ENCODE peak calls at places on chromosomes 2 and 18, in six cellular contexts. One of them, this sample, is unnamed.
A peak's percentile ranks its signal among the peaks of the same experiment; 100 is the strongest.

GRCh38 chr18:62612721-62613120 is 89.9 kb downstream of the ZCCHC2 start:
- DNase-seq in choroid plexus epithelial cell: no peak
- DNase-seq in bronchial epithelial cell: no peak
- DNase-seq in IMR-90: no peak
- DNase-seq in testis: no peak
- DNase-seq in astrocyte: no peak
- DNase-seq in this sample: no peak

GRCh38 chr18:50151876-50152275 is 43.1 kb downstream of the MYO5B start:
- DNase-seq in choroid plexus epithelial cell: peak; percentile 32
- DNase-seq in IMR-90: peak; percentile 12
- DNase-seq in testis: no peak
- DNase-seq in astrocyte: peak; percentile 77
- DNase-seq in bronchial epithelial cell: peak; percentile 82
- DNase-seq in this sample: no peak

GRCh38 chr2:73268831-73269685 is 15.2 kb downstream of the FBXO41 start:
- DNase-seq in choroid plexus epithelial cell: peak; percentile 13
- DNase-seq in testis: peak; percentile 63
- DNase-seq in IMR-90: peak; percentile 11
- DNase-seq in astrocyte: no peak
- DNase-seq in bronchial epithelial cell: peak; percentile 63
- DNase-seq in this sample: no peak

GRCh38 chr2:102166189-102166845 is 20.5 kb upstream of the IL1RL2 start:
- DNase-seq in testis: peak; percentile 75
- DNase-seq in IMR-90: peak; percentile 69
- DNase-seq in astrocyte: peak; percentile 72
- DNase-seq in choroid plexus epithelial cell: peak; percentile 83
- DNase-seq in bronchial epithelial cell: peak; percentile 61
- DNase-seq in this sample: peak; percentile 80

GRCh38 chr2:138846216-138846821 is 66.1 kb upstream of the NXPH2 start:
- DNase-seq in bronchial epithelial cell: peak; percentile 40
- DNase-seq in choroid plexus epithelial cell: peak; percentile 45
- DNase-seq in IMR-90: peak; percentile 7
- DNase-seq in astrocyte: no peak
- DNase-seq in testis: no peak
- DNase-seq in this sample: peak; percentile 9

GRCh38 chr18:14971461-14972185 is 223.7 kb downstream of the ANKRD30B start:
- DNase-seq in IMR-90: no peak
- DNase-seq in testis: no peak
- DNase-seq in astrocyte: no peak
- DNase-seq in bronchial epithelial cell: peak; percentile 21
- DNase-seq in choroid plexus epithelial cell: no peak
- DNase-seq in this sample: peak; percentile 69

GRCh38 chr2:174629514-174629913 is 31.9 kb upstream of the WIPF1 start:
- DNase-seq in astrocyte: no peak
- DNase-seq in bronchial epithelial cell: no peak
- DNase-seq in IMR-90: no peak
- DNase-seq in choroid plexus epithelial cell: no peak
- DNase-seq in testis: no peak
- DNase-seq in this sample: no peak

GRCh38 chr2:229041691-229042090 is 229.4 kb downstream of the PID1 start:
- DNase-seq in testis: no peak
- DNase-seq in astrocyte: no peak
- DNase-seq in IMR-90: no peak
- DNase-seq in choroid plexus epithelial cell: no peak
- DNase-seq in bronchial epithelial cell: no peak
- DNase-seq in this sample: no peak

GRCh38 chr18:74396252-74397204 is 60.6 kb downstream of the DIPK1C start:
- DNase-seq in choroid plexus epithelial cell: no peak
- DNase-seq in IMR-90: no peak
- DNase-seq in bronchial epithelial cell: no peak
- DNase-seq in astrocyte: no peak
- DNase-seq in testis: no peak
- DNase-seq in this sample: no peak

GRCh38 chr2:234827096-234827860 is 124.5 kb upstream of the SH3BP4 start:
- DNase-seq in IMR-90: no peak
- DNase-seq in astrocyte: no peak
- DNase-seq in choroid plexus epithelial cell: peak; percentile 43
- DNase-seq in testis: no peak
- DNase-seq in bronchial epithelial cell: peak; percentile 29
- DNase-seq in this sample: peak; percentile 50

GRCh38 chr2:187890690-187891089 is 336.5 kb upstream of the TFPI start:
- DNase-seq in astrocyte: no peak
- DNase-seq in IMR-90: no peak
- DNase-seq in testis: no peak
- DNase-seq in choroid plexus epithelial cell: no peak
- DNase-seq in bronchial epithelial cell: peak; percentile 35
- DNase-seq in this sample: no peak

GRCh38 chr2:200362202-200362917 is 55.9 kb downstream of the SPATS2L start:
- DNase-seq in choroid plexus epithelial cell: no peak
- DNase-seq in testis: no peak
- DNase-seq in IMR-90: no peak
- DNase-seq in bronchial epithelial cell: no peak
- DNase-seq in astrocyte: no peak
- DNase-seq in this sample: no peak

GRCh38 chr18:79964330-79965118 is at the start of gene HSBP1L1:
- DNase-seq in choroid plexus epithelial cell: no peak
- DNase-seq in bronchial epithelial cell: no peak
- DNase-seq in testis: peak; percentile 52
- DNase-seq in astrocyte: no peak
- DNase-seq in IMR-90: no peak
- DNase-seq in this sample: peak; percentile 42

GRCh38 chr2:46335404-46335965 is 38.3 kb downstream of the EPAS1 start:
- DNase-seq in astrocyte: peak; percentile 69
- DNase-seq in bronchial epithelial cell: peak; percentile 48
- DNase-seq in testis: peak; percentile 50
- DNase-seq in choroid plexus epithelial cell: peak; percentile 82
- DNase-seq in IMR-90: peak; percentile 88
- DNase-seq in this sample: peak; percentile 83

GRCh38 chr2:67641709-67642397 is 244.7 kb downstream of the ETAA1 start:
- DNase-seq in IMR-90: peak; percentile 73
- DNase-seq in choroid plexus epithelial cell: peak; percentile 35
- DNase-seq in astrocyte: peak; percentile 79
- DNase-seq in testis: no peak
- DNase-seq in bronchial epithelial cell: peak; percentile 62
- DNase-seq in this sample: no peak

GRCh38 chr2:73284296-73285161 is at the start of gene FBXO41:
- DNase-seq in testis: peak; percentile 59
- DNase-seq in IMR-90: peak; percentile 17
- DNase-seq in astrocyte: no peak
- DNase-seq in choroid plexus epithelial cell: peak; percentile 25
- DNase-seq in bronchial epithelial cell: no peak
- DNase-seq in this sample: no peak

GRCh38 chr2:65431417-65432226 is 777 bp downstream of the SPRED2 start:
- DNase-seq in testis: peak; percentile 52
- DNase-seq in bronchial epithelial cell: no peak
- DNase-seq in IMR-90: peak; percentile 33
- DNase-seq in choroid plexus epithelial cell: peak; percentile 59
- DNase-seq in astrocyte: no peak
- DNase-seq in this sample: peak; percentile 29

GRCh38 chr18:63319383-63320040 is at the start of gene BCL2:
- DNase-seq in choroid plexus epithelial cell: peak; percentile 47
- DNase-seq in IMR-90: peak; percentile 24
- DNase-seq in bronchial epithelial cell: no peak
- DNase-seq in testis: peak; percentile 57
- DNase-seq in astrocyte: peak; percentile 18
- DNase-seq in this sample: peak; percentile 20

GRCh38 chr2:32864761-32865160 is 82.0 kb upstream of the LTBP1 start:
- DNase-seq in testis: no peak
- DNase-seq in astrocyte: peak; percentile 86
- DNase-seq in bronchial epithelial cell: no peak
- DNase-seq in IMR-90: peak; percentile 93
- DNase-seq in choroid plexus epithelial cell: peak; percentile 76
- DNase-seq in this sample: peak; percentile 87

GRCh38 chr2:40097691-40098376 is 318.8 kb upstream of the THUMPD2 start:
- DNase-seq in astrocyte: peak; percentile 91
- DNase-seq in IMR-90: peak; percentile 86
- DNase-seq in testis: no peak
- DNase-seq in bronchial epithelial cell: peak; percentile 81
- DNase-seq in choroid plexus epithelial cell: peak; percentile 84
- DNase-seq in this sample: peak; percentile 91

GRCh38 chr2:15050483-15050882 is 418.0 kb downstream of the LRATD1 start:
- DNase-seq in IMR-90: peak; percentile 81
- DNase-seq in bronchial epithelial cell: peak; percentile 78
- DNase-seq in testis: no peak
- DNase-seq in choroid plexus epithelial cell: no peak
- DNase-seq in astrocyte: peak; percentile 10
- DNase-seq in this sample: no peak

GRCh38 chr2:162678551-162678950 is 160.0 kb downstream of the KCNH7 start:
- DNase-seq in IMR-90: no peak
- DNase-seq in testis: no peak
- DNase-seq in choroid plexus epithelial cell: no peak
- DNase-seq in bronchial epithelial cell: peak; percentile 65
- DNase-seq in astrocyte: no peak
- DNase-seq in this sample: no peak

GRCh38 chr2:177397501-177398289 is 5.1 kb downstream of the AGPS start:
- DNase-seq in bronchial epithelial cell: peak; percentile 66
- DNase-seq in IMR-90: peak; percentile 89
- DNase-seq in testis: no peak
- DNase-seq in astrocyte: peak; percentile 98
- DNase-seq in choroid plexus epithelial cell: peak; percentile 88
- DNase-seq in this sample: peak; percentile 96

GRCh38 chr2:43169987-43170732 is 56.2 kb downstream of the ZFP36L2 start:
- DNase-seq in astrocyte: no peak
- DNase-seq in testis: no peak
- DNase-seq in choroid plexus epithelial cell: no peak
- DNase-seq in bronchial epithelial cell: no peak
- DNase-seq in IMR-90: no peak
- DNase-seq in this sample: no peak

GRCh38 chr2:163469561-163469962 is 266.2 kb downstream of the FIGN start:
- DNase-seq in testis: peak; percentile 57
- DNase-seq in astrocyte: peak; percentile 55
- DNase-seq in choroid plexus epithelial cell: peak; percentile 55
- DNase-seq in IMR-90: no peak
- DNase-seq in bronchial epithelial cell: no peak
- DNase-seq in this sample: peak; percentile 3

GRCh38 chr2:33146112-33146511 is 199.4 kb downstream of the LTBP1 start:
- DNase-seq in bronchial epithelial cell: no peak
- DNase-seq in choroid plexus epithelial cell: peak; percentile 57
- DNase-seq in IMR-90: peak; percentile 66
- DNase-seq in astrocyte: peak; percentile 42
- DNase-seq in testis: no peak
- DNase-seq in this sample: no peak

GRCh38 chr2:166632616-166633015 is 138.6 kb upstream of the SCN7A start:
- DNase-seq in IMR-90: peak; percentile 98
- DNase-seq in testis: no peak
- DNase-seq in choroid plexus epithelial cell: peak; percentile 98
- DNase-seq in bronchial epithelial cell: peak; percentile 18
- DNase-seq in astrocyte: peak; percentile 100
- DNase-seq in this sample: peak; percentile 33

DNA sequence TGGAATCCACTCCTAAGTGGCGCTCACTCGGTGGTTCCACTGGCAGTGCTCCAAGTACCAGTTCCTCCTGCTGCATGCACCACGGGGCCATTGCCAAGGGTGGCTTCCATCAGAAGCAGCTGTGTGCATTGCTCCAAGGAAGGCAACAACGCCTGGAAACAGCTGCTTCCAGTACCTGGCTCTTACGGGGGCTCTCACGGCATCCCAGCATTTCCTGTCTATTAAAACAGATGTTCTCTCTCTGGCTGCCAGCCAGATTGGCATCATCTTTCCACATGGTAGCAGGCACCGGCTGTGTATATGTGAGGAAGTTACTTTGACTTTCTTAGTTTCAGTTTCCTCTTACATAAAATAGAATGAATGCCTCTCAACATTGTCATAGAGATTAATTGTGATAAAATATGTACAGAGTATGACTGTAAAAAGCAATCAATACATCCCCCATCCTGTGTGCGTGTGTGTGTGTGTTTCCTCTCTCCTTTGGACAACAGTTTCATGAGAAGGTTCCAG is 84.9 kb downstream of the CMPK2 start:
- DNase-seq in choroid plexus epithelial cell: peak; percentile 60
- DNase-seq in bronchial epithelial cell: no peak
- DNase-seq in testis: peak; percentile 20
- DNase-seq in astrocyte: no peak
- DNase-seq in IMR-90: peak; percentile 24
- DNase-seq in this sample: peak; percentile 25
- H3K4me3 ChIP-seq in choroid plexus epithelial cell: no peak overlapping the region
- H3K4me3 ChIP-seq in bronchial epithelial cell: no peak overlapping the region
- H3K4me3 ChIP-seq in testis: no peak overlapping the region
- H3K4me3 ChIP-seq in astrocyte: no peak overlapping the region
- H3K4me3 ChIP-seq in IMR-90: no peak overlapping the region
- H3K4me3 ChIP-seq in this sample: no peak overlapping the region

GRCh38 chr2:231489990-231490389 is 25.7 kb upstream of the NCL start:
- DNase-seq in choroid plexus epithelial cell: peak; percentile 8
- DNase-seq in bronchial epithelial cell: no peak
- DNase-seq in testis: peak; percentile 55
- DNase-seq in astrocyte: no peak
- DNase-seq in IMR-90: no peak
- DNase-seq in this sample: no peak
- TF ChIP-seq CTCF in choroid plexus epithelial cell: peak; percentile 52
- TF ChIP-seq CTCF in bronchial epithelial cell: peak; percentile 17
- TF ChIP-seq CTCF in testis: no peak
- TF ChIP-seq CTCF in astrocyte: peak; percentile 11
- TF ChIP-seq CTCF in IMR-90: peak; percentile 23
- TF ChIP-seq CTCF in this sample: peak; percentile 34

GRCh38 chr2:117855886-117856285 is 41.4 kb downstream of the DDX18 start:
- DNase-seq in bronchial epithelial cell: no peak
- DNase-seq in testis: no peak
- DNase-seq in IMR-90: no peak
- DNase-seq in choroid plexus epithelial cell: no peak
- DNase-seq in astrocyte: no peak
- DNase-seq in this sample: peak; percentile 3
- H3K4me3 ChIP-seq in bronchial epithelial cell: no peak overlapping the region
- H3K4me3 ChIP-seq in testis: no peak overlapping the region
- H3K4me3 ChIP-seq in IMR-90: no peak overlapping the region
- H3K4me3 ChIP-seq in choroid plexus epithelial cell: no peak overlapping the region
- H3K4me3 ChIP-seq in astrocyte: no peak overlapping the region
- H3K4me3 ChIP-seq in this sample: no peak overlapping the region

GRCh38 chr2:196452758-196453157 is 186.8 kb upstream of the CCDC150 start:
- DNase-seq in testis: no peak
- DNase-seq in astrocyte: no peak
- DNase-seq in bronchial epithelial cell: no peak
- DNase-seq in choroid plexus epithelial cell: no peak
- DNase-seq in IMR-90: no peak
- DNase-seq in this sample: no peak

GRCh38 chr2:196448680-196449079 is 190.8 kb upstream of the CCDC150 start:
- DNase-seq in IMR-90: no peak
- DNase-seq in astrocyte: no peak
- DNase-seq in testis: no peak
- DNase-seq in choroid plexus epithelial cell: no peak
- DNase-seq in bronchial epithelial cell: no peak
- DNase-seq in this sample: no peak

GRCh38 chr2:196445991-196446390 is 193.5 kb upstream of the CCDC150 start:
- DNase-seq in bronchial epithelial cell: no peak
- DNase-seq in testis: no peak
- DNase-seq in choroid plexus epithelial cell: no peak
- DNase-seq in IMR-90: no peak
- DNase-seq in astrocyte: no peak
- DNase-seq in this sample: no peak

GRCh38 chr2:196453613-196454047 is 185.9 kb upstream of the CCDC150 start:
- DNase-seq in choroid plexus epithelial cell: peak; percentile 85
- DNase-seq in astrocyte: peak; percentile 30
- DNase-seq in testis: peak; percentile 61
- DNase-seq in bronchial epithelial cell: peak; percentile 57
- DNase-seq in IMR-90: peak; percentile 63
- DNase-seq in this sample: peak; percentile 55

DNA sequence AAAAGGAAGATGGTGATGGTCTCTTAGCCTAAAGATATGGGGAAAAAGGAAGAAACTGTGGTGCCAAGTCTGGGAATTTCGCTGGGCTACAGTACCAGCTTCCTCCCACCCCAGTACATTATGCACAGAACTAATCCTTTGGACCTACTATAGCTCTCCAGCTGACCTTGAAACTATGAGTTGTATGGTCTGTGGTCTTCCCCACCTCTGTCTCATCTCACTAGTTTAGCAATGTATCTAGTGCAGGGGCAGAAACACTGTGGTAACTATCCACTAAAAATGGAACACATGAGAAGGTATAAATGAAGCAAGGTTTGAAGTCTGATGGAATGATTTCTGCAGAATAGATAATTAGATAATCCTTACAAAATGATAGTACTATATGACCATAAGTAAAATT is 190.4 kb upstream of the CCDC150 start:
- DNase-seq in IMR-90: no peak
- DNase-seq in astrocyte: no peak
- DNase-seq in choroid plexus epithelial cell: no peak
- DNase-seq in testis: no peak
- DNase-seq in bronchial epithelial cell: no peak
- DNase-seq in this sample: no peak
- TF ChIP-seq CTCF in IMR-90: no peak
- TF ChIP-seq CTCF in astrocyte: no peak
- TF ChIP-seq CTCF in choroid plexus epithelial cell: no peak
- TF ChIP-seq CTCF in testis: no peak
- TF ChIP-seq CTCF in bronchial epithelial cell: no peak
- TF ChIP-seq CTCF in this sample: no peak